ENCODE peak calls at places on chromosomes 16 and 17, in four cellular contexts. One of them, this sample, is unnamed.

GRCh38 chr17:41343031-41343430 is 7.6 kb downstream of the KRT33A start:
- DNase-seq in GM12878: no peak
- DNase-seq in K562: no peak
- DNase-seq in HepG2: no peak
- DNase-seq in this sample: no peak

GRCh38 chr17:47776330-47777197 is 43.5 kb downstream of the TBX21 start:
- DNase-seq in GM12878: no peak
- DNase-seq in K562: peak; percentile 70
- DNase-seq in HepG2: peak; percentile 47
- DNase-seq in this sample: peak; percentile 69

GRCh38 chr17:28317965-28318758 is 838 bp upstream of the TMEM97 start:
- DNase-seq in GM12878: no peak
- DNase-seq in HepG2: no peak
- DNase-seq in K562: peak; percentile 61
- DNase-seq in this sample: peak; percentile 11

GRCh38 chr16:76335187-76335974 is 58.2 kb downstream of the CNTNAP4 start:
- DNase-seq in GM12878: no peak
- DNase-seq in HepG2: no peak
- DNase-seq in K562: no peak
- DNase-seq in this sample: no peak

GRCh38 chr16:66924527-66925321 is 611 bp downstream of the RRAD start:
- DNase-seq in HepG2: no peak
- DNase-seq in K562: peak; percentile 62
- DNase-seq in GM12878: no peak
- DNase-seq in this sample: no peak

GRCh38 chr16:3503513-3503912 is 2.7 kb downstream of the CLUAP1 start:
- DNase-seq in K562: no peak
- DNase-seq in HepG2: no peak
- DNase-seq in GM12878: no peak
- DNase-seq in this sample: no peak

GRCh38 chr16:74999208-74999682 is 421 bp downstream of the ZNRF1 start:
- DNase-seq in K562: peak; percentile 66
- DNase-seq in HepG2: no peak
- DNase-seq in GM12878: no peak
- DNase-seq in this sample: no peak

GRCh38 chr17:63378411-63379076 is 67.6 kb downstream of the CYB561 start:
- DNase-seq in HepG2: no peak
- DNase-seq in GM12878: no peak
- DNase-seq in K562: peak; percentile 14
- DNase-seq in this sample: no peak

GRCh38 chr16:23754594-23755483 is at the start of gene CHP2:
- DNase-seq in GM12878: no peak
- DNase-seq in HepG2: no peak
- DNase-seq in K562: peak; percentile 80
- DNase-seq in this sample: peak; percentile 30

GRCh38 chr16:889586-889985 is 81.2 kb downstream of the LMF1 start:
- DNase-seq in HepG2: no peak
- DNase-seq in GM12878: no peak
- DNase-seq in K562: no peak
- DNase-seq in this sample: no peak

GRCh38 chr16:20385844-20386832 is 18.4 kb downstream of the PDILT start:
- DNase-seq in GM12878: no peak
- DNase-seq in K562: peak; percentile 66
- DNase-seq in HepG2: peak; percentile 67
- DNase-seq in this sample: peak; percentile 60

DNA sequence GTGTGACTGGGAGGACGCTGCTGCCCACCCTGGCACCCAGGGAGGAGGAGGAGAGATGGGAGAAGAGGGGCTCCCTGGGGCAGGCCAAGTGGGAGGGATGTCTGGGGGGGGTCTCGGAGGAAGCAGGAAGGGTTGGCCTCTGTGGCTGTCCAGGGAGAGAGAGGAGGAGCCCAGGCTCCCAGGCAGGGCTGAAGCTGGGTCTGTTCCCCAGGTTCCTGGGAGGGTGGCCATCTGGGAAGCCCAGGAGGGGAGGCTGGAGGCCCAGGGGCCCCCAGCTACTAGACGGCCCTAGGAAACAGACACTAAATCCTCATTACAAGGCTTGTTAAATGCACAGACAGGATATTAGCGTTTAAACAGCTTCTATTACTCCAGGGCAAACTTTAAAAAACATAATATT is 139.8 kb downstream of the ENGASE start:
- DNase-seq in HepG2: no peak
- DNase-seq in GM12878: no peak
- DNase-seq in K562: no peak
- DNase-seq in this sample: no peak
- TF ChIP-seq FOXK2 in HepG2: no peak
- TF ChIP-seq FOXK2 in GM12878: no peak
- TF ChIP-seq FOXK2 in K562: no peak
- TF ChIP-seq FOXK2 in this sample: no peak

GRCh38 chr17:31596382-31597323 is 205.2 kb downstream of the RAB11FIP4 start:
- DNase-seq in K562: no peak
- DNase-seq in GM12878: peak; percentile 70
- DNase-seq in HepG2: peak; percentile 44
- DNase-seq in this sample: no peak
- TF ChIP-seq SP1 in K562: no peak
- TF ChIP-seq SP1 in GM12878: no peak
- TF ChIP-seq SP1 in HepG2: no peak
- TF ChIP-seq SP1 in this sample: no peak

GRCh38 chr16:5649762-5650445 is 552.3 kb upstream of the EEF2KMT start:
- DNase-seq in HepG2: no peak
- DNase-seq in GM12878: no peak
- DNase-seq in K562: no peak
- DNase-seq in this sample: no peak
- TF ChIP-seq FOXK2 in HepG2: no peak
- TF ChIP-seq FOXK2 in GM12878: no peak
- TF ChIP-seq FOXK2 in K562: no peak
- TF ChIP-seq FOXK2 in this sample: no peak

GRCh38 chr16:73126453-73126853 is 78.5 kb upstream of the ZFHX3 start:
- DNase-seq in K562: no peak
- DNase-seq in HepG2: peak; percentile 45
- DNase-seq in GM12878: no peak
- DNase-seq in this sample: no peak
- TF ChIP-seq SP1 in K562: no peak
- TF ChIP-seq SP1 in HepG2: no peak
- TF ChIP-seq SP1 in GM12878: no peak
- TF ChIP-seq SP1 in this sample: no peak

GRCh38 chr16:84509032-84509950 is 4.8 kb upstream of the MEAK7 start:
- DNase-seq in K562: no peak
- DNase-seq in GM12878: no peak
- DNase-seq in HepG2: no peak
- DNase-seq in this sample: no peak

GRCh38 chr16:84504420-84505248 is at the start of gene MEAK7:
- DNase-seq in HepG2: peak; percentile 98
- DNase-seq in GM12878: peak; percentile 86
- DNase-seq in K562: peak; percentile 100
- DNase-seq in this sample: peak; percentile 98

GRCh38 chr16:84508502-84508901 is 4.0 kb upstream of the MEAK7 start:
- DNase-seq in GM12878: no peak
- DNase-seq in HepG2: no peak
- DNase-seq in K562: no peak
- DNase-seq in this sample: no peak

GRCh38 chr16:84505249-84506156 is 1.0 kb upstream of the MEAK7 start:
- DNase-seq in HepG2: no peak
- DNase-seq in K562: no peak
- DNase-seq in GM12878: no peak
- DNase-seq in this sample: no peak

GRCh38 chr16:84507011-84507982 is 2.8 kb upstream of the MEAK7 start:
- DNase-seq in K562: no peak
- DNase-seq in HepG2: no peak
- DNase-seq in GM12878: peak; percentile 45
- DNase-seq in this sample: no peak
- TF ChIP-seq FOXK2 in K562: no peak
- TF ChIP-seq FOXK2 in HepG2: no peak
- TF ChIP-seq FOXK2 in GM12878: no peak
- TF ChIP-seq FOXK2 in this sample: no peak

This sample was measured in HEK293T.